ENCODE peak calls at places on chromosomes 16 and 17, in four cellular contexts. K is Peyer's patch, Y is NCI-H2029, V is fibroblast of villous mesenchyme. I is an unnamed sample.

GRCh38 chr16:1647904-1648303 is 30.2 kb upstream of the JPT2 start:
- DNase-seq in K (no peak), Y (no peak), V (no peak), I (no peak)

GRCh38 chr16:13672196-13672595 is 247.8 kb upstream of the ERCC4 start:
- DNase-seq in K (no peak), Y (no peak), V (no peak), I (no peak)

GRCh38 chr17:6456914-6457687 is 12.8 kb downstream of the PIMREG start:
- DNase-seq in K (peak), Y (peak), V (peak), I (peak)

GRCh38 chr17:48238933-48239602 is 131.5 kb downstream of the SNX11 start:
- DNase-seq in K (no peak), Y (no peak), V (no peak), I (no peak)

GRCh38 chr17:56777859-56778258 is 55.9 kb downstream of the C17orf67 start:
- DNase-seq in K (no peak), Y (no peak), V (no peak), I (no peak)

GRCh38 chr16:29192329-29193247 is 207.7 kb downstream of the LAT start:
- DNase-seq in K (peak), Y (no peak), V (no peak), I (peak)

GRCh38 chr17:15384142-15384803 is 42.9 kb upstream of the TEKT3 start:
- DNase-seq in K (no peak), Y (no peak), V (peak), I (peak)

GRCh38 chr16:50102046-50102756 is 36.4 kb downstream of the HEATR3 start:
- DNase-seq in K (no peak), Y (no peak), V (peak), I (no peak)

GRCh38 chr16:58773870-58774269 is 39.8 kb upstream of the GOT2 start:
- DNase-seq in K (no peak), Y (no peak), V (no peak), I (no peak)

GRCh38 chr17:9240659-9241370 is 219.5 kb downstream of the NTN1 start:
- DNase-seq in K (peak), Y (peak), V (peak), I (peak)

GRCh38 chr16:85419503-85420408 is 193.4 kb upstream of the GSE1 start:
- DNase-seq in K (no peak), Y (no peak), V (no peak), I (no peak)

GRCh38 chr16:68901910-68902309 is 58.6 kb downstream of the TANGO6 start:
- DNase-seq in K (no peak), Y (peak), V (peak), I (no peak)

GRCh38 chr16:70433456-70434103 is 5.3 kb downstream of the ST3GAL2 start:
- DNase-seq in K (no peak), Y (no peak), V (peak), I (peak)

GRCh38 chr16:71722801-71723536 is 1.5 kb downstream of the PHLPP2 start:
- DNase-seq in K (peak), Y (peak), V (peak), I (peak)

GRCh38 chr17:929547-929946 is 50.0 kb downstream of the NXN start:
- DNase-seq in K (no peak), Y (no peak), V (peak), I (no peak)

GRCh38 chr17:57986841-57987581 is 1.0 kb downstream of the VEZF1 start:
- DNase-seq in K (peak), Y (peak), V (peak), I (peak)

GRCh38 chr17:34178047-34178446 is 77.0 kb upstream of the CCL2 start:
- DNase-seq in K (no peak), Y (no peak), V (no peak), I (no peak)

GRCh38 chr17:73256220-73256619 is 5.5 kb downstream of the CPSF4L start:
- DNase-seq in K (no peak), Y (no peak), V (no peak), I (peak)

GRCh38 chr16:4811773-4812172 is 9.3 kb upstream of the ROGDI start:
- DNase-seq in K (no peak), Y (no peak), V (no peak), I (no peak)

GRCh38 chr17:79607941-79608728 is 2.7 kb downstream of the RBFOX3 start:
- DNase-seq in K (no peak), Y (no peak), V (peak), I (peak)

GRCh38 chr17:41452276-41452675 is 11.5 kb upstream of the KRT38 start:
- DNase-seq in K (no peak), Y (no peak), V (no peak), I (no peak)

GRCh38 chr17:82100502-82101298 is 2.7 kb upstream of the FASN start:
- DNase-seq in K (no peak), Y (no peak), V (no peak), I (no peak)

GRCh38 chr16:89721644-89722391 is 481 bp downstream of the ZNF276 start:
- DNase-seq in K (peak), Y (no peak), V (peak), I (peak)

GRCh38 chr16:87728026-87728425 is 37.8 kb downstream of the KLHDC4 start:
- DNase-seq in K (no peak), Y (no peak), V (peak), I (no peak)

GRCh38 chr17:36921131-36921851 is 16.0 kb upstream of the LHX1 start:
- DNase-seq in K (no peak), Y (no peak), V (peak), I (no peak)

GRCh38 chr16:29815032-29815721 is 775 bp upstream of the PAGR1 start:
- DNase-seq in K (peak), Y (no peak), V (no peak), I (no peak)

GRCh38 chr17:74373838-74374606 is 6.7 kb downstream of the GPR142 start:
- DNase-seq in K (peak), Y (peak), V (no peak), I (peak)

GRCh38 chr17:12485361-12485911 is 180.3 kb upstream of the MYOCD start:
- DNase-seq in K (no peak), Y (no peak), V (peak), I (no peak)

GRCh38 chr17:45429338-45430005 is 3.2 kb downstream of the ARHGAP27 start:
- DNase-seq in K (peak), Y (no peak), V (no peak), I (no peak)

GRCh38 chr17:20278805-20279204 is 188.5 kb downstream of the LGALS9B start:
- DNase-seq in K (no peak), Y (no peak), V (no peak), I (no peak)

GRCh38 chr17:59001158-59001814 is 105.4 kb downstream of the TRIM37 start:
- DNase-seq in K (no peak), Y (no peak), V (peak), I (peak)

GRCh38 chr17:47810200-47810821 is 11.3 kb downstream of the OSBPL7 start:
- DNase-seq in K (peak), Y (no peak), V (peak), I (peak)

GRCh38 chr16:704047-704446 is 1.6 kb downstream of the FBXL16 start:
- DNase-seq in K (no peak), Y (no peak), V (no peak), I (no peak)

GRCh38 chr17:31684901-31685300 is 174.1 kb downstream of the COPRS start:
- DNase-seq in K (no peak), Y (no peak), V (no peak), I (no peak)

GRCh38 chr17:83162035-83162745 is 82.8 kb downstream of the METRNL start:
- DNase-seq in K (peak), Y (no peak), V (no peak), I (no peak)